ENCODE peak calls at places on chromosomes 5 and 9, in nine cellular contexts. B is RPMI7951; O is naive thymus-derived CD4-positive, alpha-beta T cell; P is WERI-Rb-1; T is OCI-LY7; K is AG08396; H is COR-L47; W is GOT3; J is adipocyte. L is an unnamed sample.

GRCh38 chr5:151683936-151684586 is 2.7 kb downstream of the SPARC start:
- DNase-seq in B (no peak), O (no peak), P (no peak), T (no peak), K (no peak), H (no peak), W (no peak), J (peak), L (no peak)

GRCh38 chr9:20549053-20549452 is 73.2 kb downstream of the MLLT3 start:
- DNase-seq in B (no peak), O (no peak), P (no peak), T (no peak), K (no peak), H (no peak), W (no peak), J (no peak), L (no peak)

GRCh38 chr5:74424162-74424868 is 216.2 kb downstream of the ENC1 start:
- DNase-seq in B (no peak), O (no peak), P (no peak), T (no peak), K (no peak), H (no peak), W (no peak), J (peak), L (no peak)

GRCh38 chr9:88372103-88372694 is 16.0 kb upstream of the SPIN1 start:
- DNase-seq in B (peak), O (no peak), P (peak), T (no peak), K (no peak), H (no peak), W (no peak), J (no peak), L (no peak)

GRCh38 chr5:44783916-44784315 is 24.8 kb upstream of the MRPS30 start:
- DNase-seq in B (no peak), O (no peak), P (no peak), T (no peak), K (no peak), H (no peak), W (no peak), J (no peak), L (no peak)

GRCh38 chr9:15277400-15278137 is 29.4 kb downstream of the TTC39B start:
- DNase-seq in B (peak), O (no peak), P (no peak), T (peak), K (no peak), H (peak), W (no peak), J (peak), L (peak)

GRCh38 chr9:37324691-37325490 is 97.6 kb upstream of the GRHPR start:
- DNase-seq in B (no peak), O (no peak), P (peak), T (peak), K (no peak), H (peak), W (no peak), J (no peak), L (no peak)

GRCh38 chr5:69032009-69032408 is 61.8 kb upstream of the SLC30A5 start:
- DNase-seq in B (no peak), O (no peak), P (peak), T (peak), K (no peak), H (no peak), W (no peak), J (no peak), L (no peak)

GRCh38 chr5:78974011-78974410 is 11.1 kb downstream of the ARSB start:
- DNase-seq in B (no peak), O (no peak), P (peak), T (no peak), K (no peak), H (no peak), W (no peak), J (no peak), L (no peak)

GRCh38 chr5:81163641-81164040 is 69.5 kb upstream of the CKMT2 start:
- DNase-seq in B (no peak), O (no peak), P (no peak), T (no peak), K (no peak), H (no peak), W (no peak), J (no peak), L (no peak)

GRCh38 chr5:118791986-118792734 is 196.2 kb downstream of the DTWD2 start:
- DNase-seq in B (peak), O (no peak), P (peak), T (peak), K (peak), H (peak), W (no peak), J (peak), L (peak)

GRCh38 chr5:173010021-173010420 is 26.4 kb downstream of the ATP6V0E1 start:
- DNase-seq in B (peak), O (no peak), P (no peak), T (no peak), K (no peak), H (no peak), W (no peak), J (peak), L (peak)

GRCh38 chr9:84862786-84863185 is 193.3 kb downstream of the NTRK2 start:
- DNase-seq in B (peak), O (no peak), P (no peak), T (no peak), K (peak), H (no peak), W (no peak), J (peak), L (no peak)

GRCh38 chr9:86767373-86767772 is 179.9 kb downstream of the GAS1 start:
- DNase-seq in B (peak), O (no peak), P (no peak), T (no peak), K (no peak), H (no peak), W (no peak), J (no peak), L (no peak)

GRCh38 chr9:5553211-5553610 is 42.9 kb downstream of the PDCD1LG2 start:
- DNase-seq in B (peak), O (no peak), P (no peak), T (no peak), K (no peak), H (no peak), W (no peak), J (peak), L (no peak)

GRCh38 chr5:174371600-174372094 is 326.1 kb downstream of the NSG2 start:
- DNase-seq in B (peak), O (no peak), P (no peak), T (no peak), K (no peak), H (no peak), W (peak), J (no peak), L (no peak)

GRCh38 chr9:137411670-137412380 is 11.1 kb downstream of the EXD3 start:
- DNase-seq in B (peak), O (no peak), P (no peak), T (no peak), K (peak), H (no peak), W (peak), J (no peak), L (peak)

GRCh38 chr5:34411470-34412346 is 244.4 kb upstream of the RAI14 start:
- DNase-seq in B (peak), O (no peak), P (no peak), T (no peak), K (no peak), H (peak), W (no peak), J (no peak), L (no peak)

GRCh38 chr5:24633705-24634325 is 11.0 kb downstream of the CDH10 start:
- DNase-seq in B (peak), O (no peak), P (no peak), T (peak), K (peak), H (peak), W (no peak), J (peak), L (peak)

GRCh38 chr5:112228672-112229071 is 190.4 kb downstream of the EPB41L4A start:
- DNase-seq in B (peak), O (no peak), P (no peak), T (no peak), K (peak), H (no peak), W (no peak), J (peak), L (peak)

GRCh38 chr9:72539824-72540347 is 18.5 kb downstream of the TMC1 start:
- DNase-seq in B (peak), O (no peak), P (no peak), T (no peak), K (no peak), H (no peak), W (no peak), J (no peak), L (no peak)

GRCh38 chr9:137502008-137502913 is 43.1 kb upstream of the NSMF start:
- DNase-seq in B (peak), O (peak), P (no peak), T (no peak), K (peak), H (no peak), W (no peak), J (no peak), L (no peak)

GRCh38 chr5:143214890-143215289 is 188.6 kb downstream of the NR3C1 start:
- DNase-seq in B (no peak), O (no peak), P (no peak), T (no peak), K (no peak), H (no peak), W (no peak), J (no peak), L (no peak)

GRCh38 chr5:166441-167372 is 24.6 kb upstream of the LRRC14B start:
- DNase-seq in B (no peak), O (no peak), P (no peak), T (no peak), K (no peak), H (no peak), W (no peak), J (no peak), L (no peak)

GRCh38 chr5:150503977-150504620 is 3.8 kb upstream of the NDST1 start:
- DNase-seq in B (peak), O (no peak), P (peak), T (no peak), K (peak), H (peak), W (no peak), J (no peak), L (peak)

GRCh38 chr9:130354806-130355205 is 89.2 kb downstream of the HMCN2 start:
- DNase-seq in B (no peak), O (no peak), P (no peak), T (no peak), K (no peak), H (no peak), W (no peak), J (no peak), L (no peak)

GRCh38 chr5:83370957-83371356 is 100.6 kb upstream of the VCAN start:
- DNase-seq in B (no peak), O (no peak), P (peak), T (no peak), K (no peak), H (no peak), W (no peak), J (no peak), L (no peak)

GRCh38 chr5:136802382-136802781 is 437.0 kb upstream of the TRPC7 start:
- DNase-seq in B (peak), O (no peak), P (no peak), T (peak), K (no peak), H (no peak), W (no peak), J (peak), L (peak)

GRCh38 chr5:137995077-137995746 is 37.7 kb downstream of the FAM13B start:
- DNase-seq in B (peak), O (no peak), P (no peak), T (no peak), K (peak), H (no peak), W (no peak), J (peak), L (no peak)

GRCh38 chr5:147310059-147310704 is 75.4 kb downstream of the STK32A start:
- DNase-seq in B (peak), O (no peak), P (no peak), T (no peak), K (peak), H (peak), W (peak), J (peak), L (peak)

GRCh38 chr5:77518304-77518703 is 26.2 kb upstream of the WDR41 start:
- DNase-seq in B (peak), O (no peak), P (no peak), T (peak), K (no peak), H (peak), W (no peak), J (peak), L (no peak)

GRCh38 chr5:126414874-126415502 is 8.2 kb upstream of the GRAMD2B start:
- DNase-seq in B (peak), O (no peak), P (no peak), T (no peak), K (peak), H (no peak), W (no peak), J (peak), L (no peak)